ENCODE peak calls at places on chromosomes 6 and 20, in seven cellular contexts. One of them, this sample, is unnamed.

GRCh38 chr6:87244380-87244779 is 78.0 kb upstream of the SMIM8 start:
- DNase-seq in NCI-H187: no peak
- DNase-seq in lower leg skin: no peak
- DNase-seq in spleen: no peak
- DNase-seq in mucosa of descending colon: no peak
- DNase-seq in fibroblast of the conjunctiva: no peak
- DNase-seq in cardiac muscle cell: no peak
- DNase-seq in this sample: no peak

GRCh38 chr6:46324706-46325105 is 153.9 kb upstream of the ENPP5 start:
- DNase-seq in NCI-H187: no peak
- DNase-seq in lower leg skin: no peak
- DNase-seq in spleen: no peak
- DNase-seq in mucosa of descending colon: no peak
- DNase-seq in fibroblast of the conjunctiva: no peak
- DNase-seq in cardiac muscle cell: no peak
- DNase-seq in this sample: no peak

GRCh38 chr20:10673176-10673830 is 496 bp downstream of the JAG1 start:
- DNase-seq in NCI-H187: peak; percentile 67
- DNase-seq in lower leg skin: no peak
- DNase-seq in spleen: peak; percentile 87
- DNase-seq in mucosa of descending colon: peak; percentile 61
- DNase-seq in fibroblast of the conjunctiva: no peak
- DNase-seq in cardiac muscle cell: peak; percentile 66
- DNase-seq in this sample: peak; percentile 42

GRCh38 chr20:59406446-59406845 is 106.0 kb downstream of the EDN3 start:
- DNase-seq in NCI-H187: no peak
- DNase-seq in lower leg skin: no peak
- DNase-seq in spleen: no peak
- DNase-seq in mucosa of descending colon: no peak
- DNase-seq in fibroblast of the conjunctiva: no peak
- DNase-seq in cardiac muscle cell: no peak
- DNase-seq in this sample: no peak

GRCh38 chr6:54288476-54288875 is 19.8 kb upstream of the TINAG start:
- DNase-seq in NCI-H187: no peak
- DNase-seq in lower leg skin: no peak
- DNase-seq in spleen: no peak
- DNase-seq in mucosa of descending colon: no peak
- DNase-seq in fibroblast of the conjunctiva: no peak
- DNase-seq in cardiac muscle cell: no peak
- DNase-seq in this sample: no peak

GRCh38 chr6:4676016-4676415 is 100.2 kb upstream of the CDYL start:
- DNase-seq in NCI-H187: no peak
- DNase-seq in lower leg skin: no peak
- DNase-seq in spleen: no peak
- DNase-seq in mucosa of descending colon: no peak
- DNase-seq in fibroblast of the conjunctiva: no peak
- DNase-seq in cardiac muscle cell: no peak
- DNase-seq in this sample: no peak

GRCh38 chr6:106513813-106514212 is 115.5 kb downstream of the RTN4IP1 start:
- DNase-seq in NCI-H187: no peak
- DNase-seq in lower leg skin: no peak
- DNase-seq in spleen: no peak
- DNase-seq in mucosa of descending colon: no peak
- DNase-seq in fibroblast of the conjunctiva: no peak
- DNase-seq in cardiac muscle cell: no peak
- DNase-seq in this sample: no peak

GRCh38 chr6:170134077-170135040 is 156.5 kb downstream of the DLL1 start:
- DNase-seq in NCI-H187: no peak
- DNase-seq in lower leg skin: no peak
- DNase-seq in spleen: peak; percentile 58
- DNase-seq in mucosa of descending colon: no peak
- DNase-seq in fibroblast of the conjunctiva: no peak
- DNase-seq in cardiac muscle cell: no peak
- DNase-seq in this sample: peak; percentile 70

GRCh38 chr6:70310063-70310694 is 7.3 kb upstream of the COL9A1 start:
- DNase-seq in NCI-H187: no peak
- DNase-seq in lower leg skin: no peak
- DNase-seq in spleen: no peak
- DNase-seq in mucosa of descending colon: no peak
- DNase-seq in fibroblast of the conjunctiva: peak; percentile 14
- DNase-seq in cardiac muscle cell: peak; percentile 39
- DNase-seq in this sample: no peak

GRCh38 chr6:56671651-56672461 is 29.2 kb upstream of the DST start:
- DNase-seq in NCI-H187: no peak
- DNase-seq in lower leg skin: peak; percentile 69
- DNase-seq in spleen: peak; percentile 75
- DNase-seq in mucosa of descending colon: peak; percentile 60
- DNase-seq in fibroblast of the conjunctiva: no peak
- DNase-seq in cardiac muscle cell: no peak
- DNase-seq in this sample: no peak

GRCh38 chr6:109793793-109794192 is 102.7 kb downstream of the FIG4 start:
- DNase-seq in NCI-H187: no peak
- DNase-seq in lower leg skin: peak; percentile 71
- DNase-seq in spleen: no peak
- DNase-seq in mucosa of descending colon: no peak
- DNase-seq in fibroblast of the conjunctiva: peak; percentile 91
- DNase-seq in cardiac muscle cell: peak; percentile 10
- DNase-seq in this sample: no peak

GRCh38 chr20:19564261-19564660 is 193.8 kb upstream of the RIN2 start:
- DNase-seq in NCI-H187: no peak
- DNase-seq in lower leg skin: no peak
- DNase-seq in spleen: no peak
- DNase-seq in mucosa of descending colon: no peak
- DNase-seq in fibroblast of the conjunctiva: no peak
- DNase-seq in cardiac muscle cell: no peak
- DNase-seq in this sample: no peak

GRCh38 chr20:32277361-32278198 is at the start of gene KIF3B:
- DNase-seq in NCI-H187: peak; percentile 9
- DNase-seq in lower leg skin: peak; percentile 83
- DNase-seq in spleen: peak; percentile 95
- DNase-seq in mucosa of descending colon: peak; percentile 93
- DNase-seq in fibroblast of the conjunctiva: peak; percentile 81
- DNase-seq in cardiac muscle cell: peak; percentile 90
- DNase-seq in this sample: peak; percentile 89

GRCh38 chr6:3542032-3542640 is 85.3 kb upstream of the SLC22A23 start:
- DNase-seq in NCI-H187: peak; percentile 81
- DNase-seq in lower leg skin: no peak
- DNase-seq in spleen: no peak
- DNase-seq in mucosa of descending colon: no peak
- DNase-seq in fibroblast of the conjunctiva: no peak
- DNase-seq in cardiac muscle cell: no peak
- DNase-seq in this sample: no peak